ENCODE peak calls at places on chromosomes 7 and 10, in six cellular contexts. P is H7, N is nephron progenitor cell, D is Caki2, O is ACHN, E is choroid plexus epithelial cell. A is an unnamed sample.

GRCh38 chr7:35505031-35505430 is 189.9 kb downstream of the HERPUD2 start:
- DNase-seq in N (no peak), P (peak), E (no peak), O (no peak), D (no peak), A (no peak)

GRCh38 chr10:4807803-4808507 is 18.1 kb upstream of the AKR1E2 start:
- DNase-seq in N (no peak), E (peak), P (no peak), D (peak), O (peak), A (no peak)

GRCh38 chr7:38291117-38291647 is 17.7 kb upstream of the TARP start:
- DNase-seq in D (no peak), O (no peak), P (peak), N (no peak), E (peak), A (no peak)

GRCh38 chr7:16345979-16346958 is 75.1 kb downstream of the CRPPA start:
- DNase-seq in O (peak), N (no peak), D (peak), E (peak), P (no peak), A (no peak)

GRCh38 chr7:119578116-119578515 is 694.9 kb upstream of the KCND2 start:
- DNase-seq in P (no peak), D (no peak), E (no peak), N (no peak), O (no peak), A (no peak)

GRCh38 chr10:59134302-59134701 is 42.1 kb upstream of the PHYHIPL start:
- DNase-seq in E (no peak), N (no peak), O (no peak), D (no peak), P (no peak), A (no peak)

GRCh38 chr7:115654384-115655181 is 376.0 kb downstream of the TFEC start:
- DNase-seq in N (no peak), D (peak), E (no peak), O (peak), P (no peak), A (no peak)

GRCh38 chr10:35643151-35643975 is 1.3 kb upstream of the FZD8 start:
- DNase-seq in D (peak), N (peak), P (peak), E (peak), O (peak), A (peak)

GRCh38 chr10:4427524-4427923 is 398.5 kb upstream of the AKR1E2 start:
- DNase-seq in P (no peak), D (no peak), N (no peak), O (no peak), E (no peak), A (no peak)

GRCh38 chr10:33334170-33334838 is at the start of gene NRP1:
- DNase-seq in D (peak), E (peak), P (peak), O (no peak), N (peak), A (peak)

GRCh38 chr7:127486654-127487053 is 94.1 kb upstream of the ZNF800 start:
- DNase-seq in E (no peak), P (no peak), D (no peak), O (peak), N (no peak), A (no peak)

GRCh38 chr10:514137-514671 is 175.3 kb downstream of the DIP2C start:
- DNase-seq in N (no peak), P (peak), O (no peak), E (no peak), D (no peak), A (no peak)

GRCh38 chr10:89502556-89502955 is 32.8 kb downstream of the SLC16A12 start:
- DNase-seq in N (no peak), E (peak), D (no peak), P (no peak), O (no peak), A (no peak)

GRCh38 chr10:132175907-132176581 is 10.7 kb upstream of the DPYSL4 start:
- DNase-seq in N (peak), D (no peak), E (no peak), O (no peak), P (peak), A (no peak)

GRCh38 chr10:128047337-128047736 is 78.9 kb downstream of the MKI67 start:
- DNase-seq in N (peak), P (peak), O (peak), E (peak), D (peak), A (peak)

GRCh38 chr7:156684661-156685060 is 44.1 kb downstream of the RNF32 start:
- DNase-seq in P (no peak), O (peak), N (no peak), E (no peak), D (no peak), A (no peak)

A was measured in neuronal stem cell.